ENCODE peak calls at places on chromosomes 3 and 15, in four cellular contexts. Z, E, I and G are unnamed samples.

GRCh38 chr3:138898301-138898700 is 48.6 kb downstream of the FOXL2 start:
- DNase-seq in Z (no peak), E (no peak), I (no peak), G (no peak)

GRCh38 chr3:62718515-62719320 is 156.5 kb downstream of the CADPS start:
- DNase-seq in Z (no peak), E (no peak), I (no peak), G (no peak)

GRCh38 chr15:88624156-88624970 is 3.2 kb downstream of the AEN start:
- DNase-seq in Z (no peak), E (no peak), I (peak), G (no peak)

GRCh38 chr3:5086708-5087107 is 35.4 kb upstream of the ARL8B start:
- DNase-seq in Z (no peak), E (no peak), I (no peak), G (no peak)

GRCh38 chr3:10173926-10174435 is 9.3 kb downstream of the IRAK2 start:
- DNase-seq in Z (peak), E (peak), I (peak), G (no peak)

GRCh38 chr3:187139895-187140253 is 578 bp upstream of the RPL39L start:
- DNase-seq in Z (no peak), E (no peak), I (no peak), G (no peak)

GRCh38 chr3:46416134-46417119 is 9.4 kb downstream of the CCRL2 start:
- DNase-seq in Z (no peak), E (no peak), I (no peak), G (no peak)

GRCh38 chr3:26264708-26265107 is 357.9 kb upstream of the LRRC3B start:
- DNase-seq in Z (no peak), E (no peak), I (no peak), G (no peak)

GRCh38 chr15:34927726-34928125 is 41.8 kb downstream of the AQR start:
- DNase-seq in Z (no peak), E (no peak), I (no peak), G (no peak)

GRCh38 chr3:176505878-176506621 is 691.2 kb downstream of the TBL1XR1 start:
- DNase-seq in Z (no peak), E (no peak), I (no peak), G (no peak)

GRCh38 chr15:83503595-83504364 is 56.6 kb downstream of the SH3GL3 start:
- DNase-seq in Z (no peak), E (no peak), I (no peak), G (no peak)

GRCh38 chr3:125401402-125401801 is 26.3 kb upstream of the ZNF148 start:
- DNase-seq in Z (peak), E (no peak), I (no peak), G (no peak)

GRCh38 chr3:125398952-125399351 is 23.8 kb upstream of the ZNF148 start:
- DNase-seq in Z (no peak), E (no peak), I (no peak), G (no peak)

GRCh38 chr3:125406070-125406469 is 30.9 kb upstream of the ZNF148 start:
- DNase-seq in Z (no peak), E (no peak), I (no peak), G (no peak)

DNA sequence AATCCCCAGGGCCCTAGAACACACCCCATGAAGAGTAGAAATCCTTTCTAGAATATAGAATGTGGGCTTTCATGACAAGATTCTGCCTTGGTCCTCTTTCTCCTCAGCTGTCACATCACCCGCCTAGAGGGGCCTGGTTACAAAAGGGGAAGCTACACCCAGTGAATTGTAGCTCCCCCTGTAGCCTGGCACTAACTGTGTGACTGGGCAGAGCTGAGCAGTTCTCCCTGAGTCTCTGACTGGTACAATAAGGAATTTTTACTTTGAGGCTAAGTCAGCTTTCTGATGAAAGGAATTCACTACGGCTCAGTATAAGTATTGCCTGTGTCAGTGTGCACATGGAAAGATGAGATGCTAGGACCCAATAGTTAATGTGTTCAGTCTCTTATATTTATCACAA is 28.7 kb upstream of the ZNF148 start:
- DNase-seq in Z (peak), E (no peak), I (no peak), G (no peak)
- TF ChIP-seq CTCF in Z (peak), E (no peak), I (no peak), G (no peak)

DNA sequence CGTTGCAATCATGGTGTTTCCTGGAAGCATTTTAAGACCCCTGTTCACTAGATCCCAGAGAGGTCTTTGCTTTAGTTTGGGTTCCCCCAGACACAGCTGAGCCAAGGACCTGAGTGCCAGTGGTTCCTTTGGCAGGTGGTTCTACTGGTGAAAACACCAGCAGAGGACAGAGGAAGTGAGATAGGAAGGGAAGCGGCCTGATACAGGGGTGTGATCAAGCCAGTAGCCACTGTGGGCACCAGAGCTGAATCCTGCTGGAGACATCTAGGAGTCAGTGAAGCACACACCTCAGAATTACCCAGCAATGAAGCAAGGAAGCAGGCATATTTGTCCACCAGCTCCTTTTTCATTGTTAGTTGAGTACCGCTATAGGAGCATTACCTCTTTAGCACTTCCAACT is 243.2 kb upstream of the NR2E3 start:
- DNase-seq in Z (no peak), E (no peak), I (no peak), G (no peak)
- H3K27ac ChIP-seq in Z (no peak), E (no peak), I (no peak), G (no peak)

GRCh38 chr15:30992465-30992864 is 1.0 kb upstream of the MTMR10 start:
- DNase-seq in Z (no peak), E (peak), I (peak), G (no peak)
- H3K4me3 ChIP-seq in Z (no peak), E (no peak), I (peak), G (peak)

DNA sequence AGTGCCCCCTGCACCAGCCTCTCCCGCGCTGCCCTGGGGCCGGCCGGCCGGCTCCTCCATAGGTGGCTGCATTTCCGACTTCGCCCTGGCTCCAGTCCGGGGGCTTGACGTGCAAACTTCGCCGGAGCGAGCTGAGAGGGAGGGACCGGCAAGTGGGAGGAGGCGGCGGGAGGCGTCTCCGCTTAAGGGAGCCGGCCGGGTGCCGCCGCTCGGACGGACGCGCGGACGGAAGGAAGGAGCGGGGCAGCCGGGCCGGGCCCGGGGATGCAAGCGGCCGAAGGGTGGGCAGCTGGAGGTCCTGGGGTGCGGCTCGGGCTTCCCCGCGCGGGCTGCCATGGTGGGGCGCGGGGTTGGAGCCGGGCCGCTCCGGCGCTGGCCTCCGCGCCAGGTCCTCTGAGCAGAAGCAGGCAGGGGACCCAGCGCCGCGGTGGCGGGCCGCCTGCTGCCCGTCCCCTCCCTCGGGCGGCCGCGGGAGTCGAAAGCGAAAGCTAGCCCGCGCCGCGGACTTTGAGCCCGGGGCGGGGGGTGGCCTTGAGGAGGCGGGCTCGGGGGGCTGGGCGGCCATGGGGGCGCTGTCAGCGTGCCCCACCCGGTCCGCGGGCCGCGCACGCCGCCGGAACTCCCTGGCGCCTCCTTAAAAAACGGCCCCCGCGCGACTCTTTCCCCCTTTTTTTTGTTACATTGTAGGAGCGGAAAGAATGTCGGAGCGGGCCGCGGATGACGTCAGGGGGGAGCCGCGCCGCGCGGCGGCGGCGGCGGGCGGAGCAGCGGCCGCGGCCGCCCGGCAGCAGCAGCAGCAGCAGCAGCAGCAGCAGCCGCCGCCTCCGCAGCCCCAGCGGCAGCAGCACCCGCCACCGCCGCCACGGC is at the start of gene SCAANT1:
- DNase-seq in Z (peak), E (peak), I (peak), G (peak)
- TF ChIP-seq CTCF in Z (no peak), E (no peak), I (no peak), G (no peak)

DNA sequence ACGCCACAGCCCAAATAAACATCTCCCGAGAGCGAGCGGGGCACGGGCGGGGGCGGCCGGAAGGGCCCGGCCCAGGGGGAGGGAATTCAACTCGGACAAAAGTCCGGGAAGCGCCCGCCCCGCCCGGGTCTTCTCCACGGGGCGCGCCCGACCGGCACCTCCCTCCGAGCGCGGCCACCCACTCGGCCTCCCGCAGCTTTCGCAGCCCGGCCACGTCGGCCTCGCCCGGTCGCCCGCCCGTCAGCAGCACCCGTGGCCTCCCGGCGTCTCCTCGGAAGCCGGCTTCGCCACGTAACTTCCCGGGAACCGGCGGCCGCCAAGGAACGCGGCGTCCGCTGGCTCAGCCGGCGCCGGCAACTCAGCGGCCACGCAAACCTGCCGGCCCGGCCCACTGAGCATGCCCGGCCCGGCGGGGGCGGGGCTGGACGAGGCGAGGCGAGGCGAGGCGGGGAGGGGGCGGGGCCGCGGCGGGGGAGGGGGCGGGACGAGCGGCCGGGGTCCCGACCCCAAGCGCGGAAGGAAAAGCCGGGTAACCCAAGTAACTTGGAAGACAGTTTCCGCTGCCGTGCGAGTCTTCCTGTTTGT is at the start of gene TJP1:
- DNase-seq in Z (peak), E (peak), I (peak), G (peak)
- H3K27ac ChIP-seq in Z (peak), E (peak), I (peak), G (peak)

GRCh38 chr3:123419850-123420292 is 29.0 kb downstream of the ADCY5 start:
- DNase-seq in Z (no peak), E (no peak), I (no peak), G (no peak)

GRCh38 chr3:123421353-123422174 is 27.3 kb downstream of the ADCY5 start:
- DNase-seq in Z (no peak), E (no peak), I (no peak), G (no peak)

GRCh38 chr3:123419156-123419849 is 29.6 kb downstream of the ADCY5 start:
- DNase-seq in Z (no peak), E (no peak), I (no peak), G (no peak)

GRCh38 chr3:123422457-123422856 is 26.4 kb downstream of the ADCY5 start:
- DNase-seq in Z (no peak), E (no peak), I (no peak), G (no peak)

DNA sequence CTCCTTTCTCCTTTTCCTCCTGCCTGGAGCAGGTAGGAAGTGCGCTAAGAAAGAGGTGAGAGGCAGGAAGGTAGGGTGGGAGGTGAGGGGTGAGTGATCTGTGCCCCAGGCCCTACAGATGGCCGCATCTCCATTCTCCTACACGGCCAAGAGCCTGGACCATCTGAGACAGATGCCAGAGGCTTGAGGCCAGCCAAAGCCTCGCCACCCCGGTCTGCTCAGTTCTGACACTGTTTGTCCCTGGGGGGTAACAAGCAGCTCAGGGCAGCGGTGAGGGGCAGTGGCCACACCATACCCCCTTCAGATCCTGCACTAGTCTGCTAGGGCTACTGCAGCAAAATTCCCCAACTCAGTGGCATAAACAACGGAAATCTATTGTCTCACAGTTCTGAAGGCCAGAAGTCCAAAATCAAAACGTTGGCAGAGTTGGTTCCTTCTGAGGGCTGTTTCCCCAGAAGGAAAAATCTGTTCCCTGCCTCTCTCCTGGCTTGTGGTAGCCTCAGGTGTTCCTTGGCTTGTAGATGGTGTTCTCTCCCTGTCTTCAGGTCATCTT is 28.4 kb downstream of the ADCY5 start:
- DNase-seq in Z (no peak), E (no peak), I (no peak), G (no peak)
- H3K4me3 ChIP-seq in Z (no peak), E (no peak), I (no peak), G (no peak)

GRCh38 chr3:52077900-52078299 is 21.5 kb upstream of the DUSP7 start:
- DNase-seq in Z (no peak), E (peak), I (no peak), G (no peak)

GRCh38 chr3:52079958-52080357 is 23.6 kb upstream of the DUSP7 start:
- DNase-seq in Z (no peak), E (no peak), I (no peak), G (no peak)

GRCh38 chr3:52078781-52079560 is 22.6 kb upstream of the DUSP7 start:
- DNase-seq in Z (no peak), E (no peak), I (no peak), G (no peak)

GRCh38 chr3:52076900-52077299 is 20.5 kb upstream of the DUSP7 start:
- DNase-seq in Z (no peak), E (no peak), I (no peak), G (no peak)

DNA sequence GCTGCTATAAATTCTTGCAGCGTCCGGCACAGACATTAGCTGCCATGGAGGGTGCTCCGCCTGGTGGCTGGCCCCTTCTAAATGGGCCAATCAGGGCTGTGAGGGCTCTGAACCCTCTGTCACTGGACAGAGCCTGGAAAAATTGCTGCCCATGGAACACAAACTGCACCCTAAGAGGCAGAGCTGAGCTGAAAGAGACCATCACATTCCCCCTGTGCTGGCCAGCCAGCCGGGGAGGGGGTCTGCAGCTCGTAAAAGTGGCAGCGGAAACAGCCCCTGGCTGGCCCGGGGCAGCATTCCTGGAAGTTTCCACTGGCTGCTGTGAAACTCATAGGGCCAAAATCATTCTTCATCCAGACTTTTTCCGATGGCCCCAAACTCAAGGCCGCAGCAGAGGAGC is 21.0 kb upstream of the DUSP7 start:
- DNase-seq in Z (no peak), E (no peak), I (no peak), G (no peak)
- TF ChIP-seq CTCF in Z (peak), E (no peak), I (no peak), G (no peak)

GRCh38 chr15:87620393-87620792 is 636.1 kb downstream of the NTRK3 start:
- DNase-seq in Z (no peak), E (no peak), I (no peak), G (no peak)

GRCh38 chr15:87619161-87619960 is 637.2 kb downstream of the NTRK3 start:
- DNase-seq in Z (peak), E (no peak), I (no peak), G (no peak)

GRCh38 chr15:87623832-87624231 is 632.7 kb downstream of the NTRK3 start:
- DNase-seq in Z (no peak), E (no peak), I (no peak), G (no peak)

DNA sequence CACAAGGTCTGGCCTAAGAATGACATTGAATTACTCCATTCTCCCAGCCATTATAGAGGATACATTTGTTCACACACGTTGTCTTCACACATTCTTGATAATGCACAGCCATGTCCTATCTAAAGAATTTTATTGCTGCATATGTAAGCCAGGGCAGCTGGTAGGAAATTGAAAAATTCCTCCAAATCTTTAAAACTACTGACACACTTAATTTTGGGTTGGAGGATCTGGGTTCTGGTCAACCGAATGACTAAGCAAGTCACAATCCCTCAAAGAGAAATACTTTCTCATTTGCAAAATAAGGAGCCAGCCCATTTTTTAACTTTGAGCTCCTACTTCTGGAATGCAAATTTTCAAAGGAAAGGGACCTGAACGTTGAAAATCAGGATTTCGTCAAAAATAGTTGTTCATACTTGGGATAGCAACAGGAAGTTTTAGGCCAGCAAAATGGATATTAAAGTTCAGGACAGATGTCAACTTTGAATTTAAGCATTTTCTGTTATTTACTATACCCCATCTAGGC is 638.3 kb downstream of the NTRK3 start:
- DNase-seq in Z (no peak), E (no peak), I (no peak), G (no peak)
- H3K27ac ChIP-seq in Z (no peak), E (no peak), I (no peak), G (peak)

GRCh38 chr15:51970132-51970817 is 1.3 kb downstream of the LEO1 start:
- DNase-seq in Z (no peak), E (peak), I (no peak), G (no peak)
- H3K4me3 ChIP-seq in Z (peak), E (no peak), I (peak), G (peak)

DNA sequence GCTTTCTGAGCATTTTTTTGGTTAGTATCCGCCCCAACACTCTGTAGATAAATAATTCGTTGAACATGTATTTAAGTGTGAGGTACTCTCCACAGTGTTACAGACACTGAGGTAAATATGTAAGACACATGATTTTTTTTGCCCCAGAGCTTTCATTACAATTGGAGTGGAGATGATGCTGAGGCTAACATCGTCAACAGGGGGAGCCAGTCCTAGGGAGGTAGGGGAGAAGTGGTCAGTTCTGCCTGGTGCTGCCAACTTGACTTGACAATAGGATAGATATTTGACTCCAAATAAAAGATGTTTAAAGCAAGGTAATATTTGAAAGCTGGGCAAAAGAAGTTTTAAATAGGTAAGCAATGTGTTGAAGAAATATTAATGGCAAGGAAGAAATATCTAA is 295.7 kb downstream of the UNC13C start:
- DNase-seq in Z (no peak), E (no peak), I (no peak), G (no peak)
- TF ChIP-seq CTCF in Z (peak), E (no peak), I (peak), G (no peak)